ENCODE peak calls at places on chromosomes 1 and 21, in seven cellular contexts. K, Y, X, W, H, Q and M are unnamed samples.

GRCh38 chr1:37792943-37793686 is 532 bp upstream of the MANEAL start:
- DNase-seq in H (no peak), Q (no peak), W (peak), X (no peak), Y (no peak), K (no peak), M (no peak)

GRCh38 chr1:2636733-2637132 is 3.9 kb upstream of the MMEL1 start:
- DNase-seq in W (peak), H (peak), Y (no peak), Q (no peak), X (peak), K (no peak), M (no peak)

GRCh38 chr1:119139393-119139792 is 1.1 kb downstream of the WARS2 start:
- DNase-seq in Q (no peak), K (no peak), H (peak), W (no peak), X (no peak), Y (peak), M (no peak)

GRCh38 chr1:24609949-24610517 is 33.1 kb upstream of the SRRM1 start:
- DNase-seq in W (no peak), K (no peak), X (peak), H (no peak), Y (no peak), Q (no peak), M (no peak)

GRCh38 chr1:19101244-19101643 is 108.8 kb downstream of the UBR4 start:
- DNase-seq in Y (no peak), H (no peak), W (no peak), X (no peak), K (no peak), Q (peak), M (no peak)

GRCh38 chr1:237211031-237211430 is 169.0 kb downstream of the RYR2 start:
- DNase-seq in W (no peak), Q (no peak), K (no peak), Y (no peak), X (no peak), H (no peak), M (no peak)

GRCh38 chr21:45868086-45868485 is 113.5 kb upstream of the COL6A1 start:
- DNase-seq in Q (no peak), X (no peak), H (no peak), K (no peak), Y (no peak), W (no peak), M (no peak)

GRCh38 chr21:42406201-42406601 is 2.5 kb downstream of the UBASH3A start:
- DNase-seq in H (peak), Q (no peak), Y (peak), W (no peak), K (no peak), X (no peak), M (no peak)

GRCh38 chr1:25486602-25487001 is 55.9 kb downstream of the MACO1 start:
- DNase-seq in Y (no peak), W (no peak), Q (peak), K (no peak), H (peak), X (no peak), M (no peak)

GRCh38 chr1:168932539-168932938 is 174.0 kb upstream of the ATP1B1 start:
- DNase-seq in W (no peak), Y (no peak), H (no peak), X (no peak), Q (no peak), K (no peak), M (no peak)

GRCh38 chr1:83500987-83501591 is 497.8 kb downstream of the TTLL7 start:
- DNase-seq in W (no peak), Q (no peak), H (no peak), K (no peak), Y (no peak), X (no peak), M (no peak)
- H3K27ac ChIP-seq in W (no peak), Q (no peak), H (no peak), K (no peak), Y (no peak), X (no peak), M (no peak)

GRCh38 chr1:155083865-155084721 is 5.5 kb downstream of the EFNA3 start:
- DNase-seq in Y (no peak), X (peak), Q (peak), H (peak), W (peak), K (peak), M (peak)

GRCh38 chr1:155086856-155087535 is 8.4 kb downstream of the EFNA3 start:
- DNase-seq in W (no peak), Q (no peak), Y (no peak), K (no peak), X (no peak), H (no peak), M (no peak)

GRCh38 chr1:155085504-155086181 is 7.0 kb downstream of the EFNA3 start:
- DNase-seq in W (peak), K (peak), H (peak), Q (peak), X (peak), Y (peak), M (peak)

GRCh38 chr1:155084722-155085503 is 6.3 kb downstream of the EFNA3 start:
- DNase-seq in Y (peak), W (peak), X (peak), K (peak), H (peak), Q (peak), M (peak)

GRCh38 chr1:155086182-155086741 is 7.6 kb downstream of the EFNA3 start:
- DNase-seq in H (peak), Q (peak), X (peak), Y (peak), W (peak), K (peak), M (peak)
- H3K4me3 ChIP-seq in H (peak), Q (no peak), X (peak), Y (no peak), W (no peak), K (peak), M (no peak)

GRCh38 chr1:182913401-182913800 is 39.6 kb downstream of the SHCBP1L start:
- DNase-seq in Y (no peak), K (no peak), X (no peak), Q (no peak), W (no peak), H (no peak), M (no peak)
- H3K27ac ChIP-seq in Y (no peak), K (no peak), X (no peak), Q (no peak), W (no peak), H (no peak), M (no peak)

DNA sequence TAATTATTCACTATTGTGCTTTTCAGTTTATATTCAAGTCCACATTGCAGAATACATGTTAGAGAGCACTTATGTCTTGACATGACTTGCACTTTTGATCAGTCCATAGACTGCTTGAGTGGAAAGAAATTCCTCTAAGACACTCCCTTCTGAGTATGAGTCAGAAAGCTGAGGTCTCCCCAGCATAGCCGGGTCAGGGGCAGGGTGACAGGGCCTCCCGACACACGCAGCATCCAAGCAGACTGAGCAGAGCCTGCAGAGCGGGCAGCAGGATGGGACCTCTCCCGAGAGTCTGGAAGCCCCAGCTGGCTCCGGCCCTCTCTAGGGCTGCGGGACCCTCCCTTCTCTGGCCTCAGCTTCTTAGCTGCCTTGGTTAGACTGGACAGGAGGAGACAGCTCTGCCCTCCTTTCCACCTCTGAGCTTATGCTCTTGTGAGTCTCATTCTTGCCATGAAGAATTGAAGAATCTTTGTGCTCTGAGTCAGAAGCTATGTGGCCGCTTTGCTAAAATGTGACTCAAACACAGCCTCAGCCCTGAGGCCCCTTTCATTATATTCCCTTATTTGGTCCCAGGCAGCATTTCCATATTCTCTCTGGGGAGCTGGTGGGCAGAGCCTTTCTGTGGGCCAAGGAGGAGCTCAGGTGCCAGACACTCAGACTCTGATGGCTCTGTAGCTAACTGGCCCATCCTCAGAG is 11.2 kb upstream of the CAPN2 start:
- DNase-seq in X (peak), H (no peak), W (no peak), Q (peak), K (no peak), Y (no peak), M (peak)
- H3K4me3 ChIP-seq in X (peak), H (no peak), W (no peak), Q (peak), K (no peak), Y (no peak), M (no peak)

GRCh38 chr1:27099904-27100796 is 54.8 kb downstream of the SLC9A1 start:
- DNase-seq in Q (peak), K (no peak), Y (no peak), H (no peak), W (peak), X (no peak), M (peak)

GRCh38 chr1:27101696-27102095 is 53.2 kb downstream of the SLC9A1 start:
- DNase-seq in H (no peak), X (no peak), Q (no peak), W (peak), K (no peak), Y (no peak), M (no peak)

GRCh38 chr1:27099154-27099903 is 55.6 kb downstream of the SLC9A1 start:
- DNase-seq in Q (peak), W (no peak), H (peak), X (peak), K (peak), Y (no peak), M (peak)

GRCh38 chr1:27102134-27102706 is 52.7 kb downstream of the SLC9A1 start:
- DNase-seq in X (no peak), H (no peak), Q (no peak), K (no peak), W (peak), Y (no peak), M (no peak)

DNA sequence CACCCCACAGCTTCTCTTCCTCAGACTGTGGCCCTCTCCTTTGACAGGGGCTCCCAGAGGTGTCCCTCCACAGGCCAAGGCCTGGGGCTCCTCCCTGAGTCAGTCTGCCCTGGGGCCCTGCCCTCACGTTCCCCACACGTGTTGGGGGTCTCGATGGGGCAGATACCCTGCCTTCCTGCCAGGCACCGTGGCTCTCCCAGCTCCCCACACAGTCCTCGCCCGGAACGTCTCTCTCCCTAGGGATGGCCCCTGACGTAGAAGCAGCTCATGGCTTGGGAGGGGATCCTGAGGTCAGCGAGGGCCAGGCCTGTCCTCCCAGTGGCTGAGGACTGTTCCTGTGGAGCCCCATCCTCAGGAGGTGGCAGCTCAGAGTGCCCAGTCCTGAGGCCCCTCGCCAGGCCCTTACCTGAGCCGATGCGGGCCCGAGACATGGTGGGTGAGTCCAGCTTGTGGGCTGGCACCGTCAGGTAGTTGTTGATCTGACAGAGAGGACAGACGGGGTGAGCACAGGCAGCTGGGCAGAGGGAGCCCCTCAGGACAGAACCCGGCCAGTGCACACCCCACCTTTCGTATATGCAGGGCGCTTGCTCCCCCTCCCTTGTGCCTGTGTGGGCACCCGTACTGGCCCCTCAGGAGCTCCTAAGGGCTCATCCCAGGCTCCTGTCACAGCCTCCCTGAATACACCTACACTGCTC is 54.0 kb downstream of the SLC9A1 start:
- DNase-seq in H (no peak), K (no peak), X (no peak), Y (no peak), Q (no peak), W (peak), M (no peak)
- H3K27ac ChIP-seq in H (no peak), K (no peak), X (peak), Y (no peak), Q (peak), W (no peak), M (no peak)

GRCh38 chr1:174800951-174801350 is 198.8 kb upstream of the CACYBP start:
- DNase-seq in X (no peak), K (no peak), Q (no peak), H (peak), W (no peak), Y (no peak), M (no peak)
- H3K4me3 ChIP-seq in X (peak), K (peak), Q (no peak), H (peak), W (no peak), Y (no peak), M (no peak)

GRCh38 chr1:244678687-244679086 is 25.8 kb downstream of the DESI2 start:
- DNase-seq in H (no peak), Y (no peak), Q (no peak), X (no peak), W (no peak), K (no peak), M (no peak)

GRCh38 chr1:244674446-244674845 is 21.5 kb downstream of the DESI2 start:
- DNase-seq in W (no peak), Y (no peak), X (no peak), K (no peak), H (no peak), Q (no peak), M (no peak)

GRCh38 chr1:244672961-244673695 is 20.2 kb downstream of the DESI2 start:
- DNase-seq in X (no peak), Q (peak), Y (no peak), H (no peak), K (peak), W (no peak), M (peak)

GRCh38 chr1:244680667-244681066 is 27.7 kb downstream of the DESI2 start:
- DNase-seq in K (no peak), W (no peak), H (no peak), X (no peak), Q (peak), Y (no peak), M (no peak)

DNA sequence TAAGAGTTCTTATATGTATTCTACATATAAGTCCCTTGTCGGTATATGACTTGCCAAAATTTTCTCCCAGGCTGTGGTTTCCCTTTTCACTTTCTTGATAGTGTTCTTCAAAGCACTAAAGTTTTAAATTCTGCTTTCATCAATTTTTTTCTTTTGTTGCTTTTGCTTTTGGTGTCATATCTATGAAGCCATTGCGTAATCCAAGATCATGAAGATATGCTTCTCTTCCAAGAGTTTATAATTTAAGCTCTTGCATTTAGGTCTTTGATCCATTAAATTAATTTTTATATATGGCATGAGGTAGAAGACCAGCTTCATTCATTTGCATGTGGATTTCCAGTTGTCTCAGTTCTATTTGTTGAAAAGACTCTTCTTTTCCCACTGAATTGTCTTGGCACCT is 22.2 kb downstream of the DESI2 start:
- DNase-seq in H (no peak), X (no peak), Y (no peak), K (no peak), Q (peak), W (no peak), M (no peak)
- H3K27ac ChIP-seq in H (no peak), X (no peak), Y (no peak), K (no peak), Q (no peak), W (no peak), M (no peak)

GRCh38 chr21:35504277-35504676 is 455.2 kb upstream of the RUNX1 start:
- DNase-seq in X (no peak), Q (no peak), K (no peak), Y (no peak), H (no peak), W (no peak), M (no peak)
- H3K4me3 ChIP-seq in X (no peak), Q (no peak), K (no peak), Y (no peak), H (no peak), W (no peak), M (no peak)